ENCODE peak calls at places on chromosomes 5 and 9, in five cellular contexts. N is GM12865, M is fibroblast of the conjunctiva, O is tibial nerve, K is NCI-H1048. X is an unnamed sample.

GRCh38 chr5:35091734-35092133 is 44.0 kb upstream of the AGXT2 start:
- DNase-seq in O (no peak), K (no peak), N (no peak), M (no peak), X (no peak)

GRCh38 chr5:124824637-124825158 is 78.3 kb upstream of the ZNF608 start:
- DNase-seq in K (no peak), N (no peak), O (no peak), M (peak; percentile 36), X (no peak)

GRCh38 chr5:87015908-87016307 is 251.8 kb upstream of the RASA1 start:
- DNase-seq in M (no peak), K (no peak), N (no peak), O (no peak), X (no peak)

GRCh38 chr5:175823731-175824525 is 47.5 kb upstream of the CPLX2 start:
- DNase-seq in M (no peak), O (no peak), K (no peak), N (no peak), X (no peak)

GRCh38 chr9:88418715-88419540 is 30.7 kb downstream of the SPIN1 start:
- DNase-seq in O (no peak), N (peak; percentile 2), K (no peak), M (no peak), X (no peak)

GRCh38 chr9:92986175-92987110 is 39.1 kb downstream of the FGD3 start:
- DNase-seq in K (no peak), O (no peak), N (peak; percentile 47), M (no peak), X (no peak)

GRCh38 chr5:64506567-64507321 is 929 bp downstream of the RGS7BP start:
- DNase-seq in K (no peak), N (no peak), M (no peak), O (no peak), X (no peak)

GRCh38 chr5:32725994-32726659 is 15.0 kb downstream of the NPR3 start:
- DNase-seq in M (no peak), N (no peak), K (no peak), O (no peak), X (no peak)

GRCh38 chr5:104189909-104190308 is 627.3 kb upstream of the NUDT12 start:
- DNase-seq in K (no peak), N (no peak), O (no peak), M (peak; percentile 23), X (no peak)

GRCh38 chr9:111661802-111662491 is 542 bp downstream of the GNG10 start:
- DNase-seq in N (peak; percentile 32), K (no peak), O (no peak), M (no peak), X (no peak)

X was measured in ascending aorta.